ENCODE peak calls at places on chromosome 18, in ten cellular contexts. K, V, C, D, J, N, Z, F, A and B are unnamed samples.

GRCh38 chr18:5646739-5647138 is 102.9 kb upstream of the EPB41L3 start:
- DNase-seq in K (no peak), V (no peak), C (no peak), D (no peak), J (no peak), N (no peak), Z (no peak), F (no peak), A (no peak), B (no peak)

GRCh38 chr18:26429535-26429934 is 118.8 kb downstream of the KCTD1 start:
- DNase-seq in K (no peak), V (no peak), C (no peak), D (peak), J (peak), N (peak), Z (peak), F (peak), A (no peak), B (no peak)

GRCh38 chr18:76490701-76491171 is 4.3 kb downstream of the ZNF516 start:
- DNase-seq in K (peak), V (no peak), C (peak), D (no peak), J (no peak), N (peak), Z (peak), F (peak), A (peak), B (peak)

GRCh38 chr18:31102020-31102684 is at the start of gene DSC2:
- DNase-seq in K (peak), V (peak), C (peak), D (no peak), J (no peak), N (peak), Z (no peak), F (no peak), A (peak), B (peak)

GRCh38 chr18:79615091-79615490 is 64.5 kb upstream of the CTDP1 start:
- DNase-seq in K (no peak), V (no peak), C (peak), D (no peak), J (no peak), N (peak), Z (no peak), F (no peak), A (peak), B (no peak)

GRCh38 chr18:78642561-78643398 is 336.8 kb upstream of the SALL3 start:
- DNase-seq in K (no peak), V (no peak), C (no peak), D (no peak), J (no peak), N (no peak), Z (no peak), F (no peak), A (no peak), B (no peak)

GRCh38 chr18:24995738-24996137 is 356.2 kb downstream of the ZNF521 start:
- DNase-seq in K (no peak), V (no peak), C (no peak), D (peak), J (peak), N (no peak), Z (no peak), F (no peak), A (no peak), B (no peak)

GRCh38 chr18:61833387-61833786 is 59.4 kb downstream of the RNF152 start:
- DNase-seq in K (no peak), V (no peak), C (no peak), D (no peak), J (peak), N (no peak), Z (peak), F (peak), A (no peak), B (no peak)

GRCh38 chr18:69786427-69786826 is 161.2 kb downstream of the CD226 start:
- DNase-seq in K (no peak), V (no peak), C (no peak), D (no peak), J (no peak), N (no peak), Z (no peak), F (no peak), A (no peak), B (no peak)

GRCh38 chr18:6058941-6059340 is 163.6 kb upstream of the TMEM200C start:
- DNase-seq in K (no peak), V (peak), C (no peak), D (peak), J (peak), N (no peak), Z (peak), F (peak), A (no peak), B (no peak)

GRCh38 chr18:39589496-39589895 is 2023.9 kb upstream of the CELF4 start:
- DNase-seq in K (no peak), V (no peak), C (no peak), D (no peak), J (no peak), N (no peak), Z (no peak), F (no peak), A (no peak), B (no peak)

GRCh38 chr18:8480506-8481328 is 128.5 kb upstream of the RAB12 start:
- DNase-seq in K (peak), V (peak), C (no peak), D (peak), J (peak), N (peak), Z (peak), F (peak), A (no peak), B (peak)

GRCh38 chr18:51726614-51727013 is 529.1 kb upstream of the MEX3C start:
- DNase-seq in K (no peak), V (no peak), C (no peak), D (no peak), J (no peak), N (no peak), Z (no peak), F (no peak), A (no peak), B (no peak)

GRCh38 chr18:72409923-72410322 is 134.2 kb downstream of the CBLN2 start:
- DNase-seq in K (no peak), V (no peak), C (no peak), D (no peak), J (no peak), N (no peak), Z (no peak), F (no peak), A (no peak), B (no peak)

GRCh38 chr18:75207298-75208054 is 1.5 kb downstream of the PTGR3 start:
- DNase-seq in K (no peak), V (no peak), C (no peak), D (no peak), J (peak), N (no peak), Z (no peak), F (peak), A (no peak), B (no peak)

GRCh38 chr18:51193621-51194287 is 3.7 kb downstream of the MEX3C start:
- DNase-seq in K (no peak), V (no peak), C (no peak), D (no peak), J (peak), N (no peak), Z (no peak), F (peak), A (no peak), B (no peak)

GRCh38 chr18:50401334-50401733 is 26.5 kb downstream of the SKA1 start:
- DNase-seq in K (no peak), V (no peak), C (no peak), D (no peak), J (no peak), N (no peak), Z (no peak), F (no peak), A (no peak), B (no peak)

GRCh38 chr18:78542204-78542603 is 437.4 kb upstream of the SALL3 start:
- DNase-seq in K (peak), V (peak), C (no peak), D (no peak), J (no peak), N (no peak), Z (no peak), F (no peak), A (peak), B (no peak)

GRCh38 chr18:34767601-34768027 is 57.5 kb downstream of the DTNA start:
- DNase-seq in K (no peak), V (no peak), C (no peak), D (peak), J (peak), N (no peak), Z (peak), F (peak), A (no peak), B (no peak)

GRCh38 chr18:3150274-3150673 is 69.5 kb downstream of the MYOM1 start:
- DNase-seq in K (no peak), V (no peak), C (no peak), D (no peak), J (no peak), N (no peak), Z (no peak), F (no peak), A (no peak), B (no peak)

GRCh38 chr18:3150688-3151087 is 69.1 kb downstream of the MYOM1 start:
- DNase-seq in K (no peak), V (no peak), C (no peak), D (no peak), J (no peak), N (no peak), Z (no peak), F (no peak), A (no peak), B (no peak)

GRCh38 chr18:3152294-3152693 is 67.5 kb downstream of the MYOM1 start:
- DNase-seq in K (no peak), V (no peak), C (no peak), D (no peak), J (no peak), N (no peak), Z (no peak), F (no peak), A (no peak), B (no peak)

GRCh38 chr18:3153107-3153704 is 66.6 kb downstream of the MYOM1 start:
- DNase-seq in K (no peak), V (no peak), C (no peak), D (no peak), J (peak), N (no peak), Z (no peak), F (peak), A (no peak), B (no peak)

DNA sequence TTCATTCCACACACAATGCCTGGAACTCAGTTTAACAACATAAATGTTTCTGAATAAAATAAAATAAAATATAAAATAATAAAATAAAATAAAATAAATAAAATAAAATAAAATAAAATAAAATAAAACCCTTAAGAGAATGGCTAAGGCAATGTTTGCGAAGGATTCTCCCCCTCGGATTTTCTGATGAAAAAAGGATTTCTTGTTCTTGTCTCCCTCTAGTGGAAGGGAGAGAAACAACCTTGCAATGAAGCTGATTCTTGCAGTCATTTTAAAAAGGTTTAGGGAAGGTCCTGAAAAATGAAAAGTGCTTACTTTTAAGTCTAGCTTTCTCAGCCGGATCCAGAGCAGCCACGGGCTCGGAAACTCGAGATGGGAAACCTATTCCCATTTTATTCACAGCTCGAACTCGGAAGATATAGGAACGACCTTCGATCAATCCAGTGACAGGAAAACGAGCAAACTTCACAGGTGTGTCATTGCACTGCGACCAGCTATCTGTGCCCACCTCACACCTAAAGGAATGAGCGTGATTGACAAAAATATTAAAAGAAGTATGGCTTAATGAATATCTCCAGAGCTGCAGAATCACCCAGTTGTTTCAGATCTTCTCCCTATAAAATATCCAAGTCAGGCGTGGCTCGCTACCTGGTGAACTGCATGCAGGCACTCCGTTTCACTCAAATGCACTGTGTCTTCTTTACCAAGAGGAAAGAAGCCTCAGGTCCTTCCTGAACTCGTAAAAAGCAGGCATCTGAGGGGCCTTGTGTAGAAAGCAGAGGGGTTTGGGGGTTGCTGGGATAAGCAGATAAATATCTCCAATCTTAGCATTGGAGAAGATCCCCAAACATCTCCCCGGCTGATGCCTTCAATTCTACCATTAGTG is 68.1 kb downstream of the MYOM1 start:
- DNase-seq in K (no peak), V (no peak), C (no peak), D (no peak), J (peak), N (no peak), Z (no peak), F (peak), A (no peak), B (no peak)
- TF ChIP-seq CTCF in K (peak), V (peak), C (peak), D (peak), J (peak), N (peak), Z (peak), F (peak), A (peak), B (peak)

GRCh38 chr18:58619554-58619915 is 9.4 kb downstream of the ALPK2 start:
- DNase-seq in K (no peak), V (no peak), C (no peak), D (no peak), J (peak), N (no peak), Z (no peak), F (no peak), A (no peak), B (no peak)

GRCh38 chr18:58615150-58616132 is 13.4 kb downstream of the ALPK2 start:
- DNase-seq in K (peak), V (no peak), C (no peak), D (no peak), J (no peak), N (no peak), Z (no peak), F (no peak), A (no peak), B (no peak)

GRCh38 chr18:58616446-58616845 is 12.4 kb downstream of the ALPK2 start:
- DNase-seq in K (no peak), V (no peak), C (no peak), D (no peak), J (no peak), N (no peak), Z (no peak), F (no peak), A (no peak), B (no peak)

GRCh38 chr18:58624011-58624410 is 4.9 kb downstream of the ALPK2 start:
- DNase-seq in K (no peak), V (peak), C (no peak), D (no peak), J (no peak), N (no peak), Z (peak), F (no peak), A (no peak), B (no peak)

DNA sequence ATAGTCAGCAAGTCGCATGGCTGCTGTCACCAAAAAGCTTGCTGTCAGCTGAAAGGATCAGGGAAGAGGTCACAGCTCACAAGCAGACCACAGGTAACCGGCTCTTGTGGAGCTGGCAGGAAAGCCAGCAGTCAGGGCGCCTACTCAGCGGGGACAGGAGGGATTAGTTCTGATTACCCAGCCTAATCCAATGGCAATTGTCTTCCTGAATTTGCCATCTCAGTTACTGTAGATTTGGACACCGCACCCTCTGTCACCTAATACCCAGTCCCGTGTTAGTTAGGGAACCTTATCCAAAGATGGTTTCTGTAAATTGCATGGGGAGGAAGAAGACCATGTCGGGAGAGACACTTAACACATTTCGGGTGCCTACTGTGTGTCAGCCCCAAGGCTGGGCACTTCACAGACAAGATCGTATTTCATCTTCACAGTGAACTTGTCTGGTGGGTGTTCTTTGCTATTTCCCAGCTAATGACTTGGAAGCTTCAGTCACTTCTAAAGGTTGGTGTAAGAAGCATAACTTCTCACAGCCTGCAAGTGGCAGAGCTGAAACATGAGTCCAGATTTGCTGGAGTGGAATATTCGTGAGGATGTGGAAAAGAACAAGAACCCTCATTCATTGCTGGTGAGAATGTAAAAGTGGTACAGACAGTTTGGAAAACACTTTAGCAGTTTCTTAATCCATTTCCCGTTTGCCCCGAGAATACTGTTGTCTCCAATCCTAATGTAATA is 9.9 kb downstream of the ALPK2 start:
- DNase-seq in K (no peak), V (no peak), C (no peak), D (no peak), J (peak), N (peak), Z (no peak), F (no peak), A (no peak), B (no peak)
- H3K4me3 ChIP-seq in K (no peak), V (no peak), C (peak), D (no peak), J (no peak), N (peak), Z (no peak), F (no peak), A (no peak), B (no peak)

GRCh38 chr18:66495844-66496243 is 108.0 kb downstream of the CDH19 start:
- DNase-seq in K (peak), V (peak), C (peak), D (no peak), J (peak), N (peak), Z (peak), F (peak), A (peak), B (no peak)
- TF ChIP-seq CTCF in K (no peak), V (peak), C (peak), D (no peak), J (no peak), N (peak), Z (peak), F (peak), A (peak), B (no peak)

DNA sequence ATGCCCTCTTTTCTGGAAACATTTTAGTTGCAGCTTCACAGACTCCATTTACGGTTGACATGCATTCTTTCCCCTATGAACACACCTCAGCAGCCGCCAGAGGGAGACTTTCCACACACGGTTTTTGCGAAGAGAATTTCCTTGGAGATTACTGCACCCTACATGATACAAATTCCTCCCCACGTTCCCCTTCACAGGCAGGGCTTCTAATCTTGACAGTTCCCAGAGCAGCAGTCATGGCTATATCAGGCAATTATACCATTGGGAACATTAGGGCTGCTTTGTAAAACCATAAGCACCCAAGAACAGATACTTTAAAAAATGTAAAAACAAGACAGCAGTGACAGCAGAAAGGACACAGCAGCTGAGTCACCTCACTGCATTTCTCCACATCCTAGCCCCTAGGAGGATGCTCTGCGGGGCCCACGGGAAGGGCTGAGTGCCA is 253.8 kb downstream of the TGIF1 start:
- DNase-seq in K (peak), V (peak), C (peak), D (peak), J (peak), N (peak), Z (peak), F (peak), A (peak), B (peak)
- H3K4me3 ChIP-seq in K (no peak), V (no peak), C (no peak), D (no peak), J (no peak), N (no peak), Z (no peak), F (peak), A (no peak), B (no peak)

DNA sequence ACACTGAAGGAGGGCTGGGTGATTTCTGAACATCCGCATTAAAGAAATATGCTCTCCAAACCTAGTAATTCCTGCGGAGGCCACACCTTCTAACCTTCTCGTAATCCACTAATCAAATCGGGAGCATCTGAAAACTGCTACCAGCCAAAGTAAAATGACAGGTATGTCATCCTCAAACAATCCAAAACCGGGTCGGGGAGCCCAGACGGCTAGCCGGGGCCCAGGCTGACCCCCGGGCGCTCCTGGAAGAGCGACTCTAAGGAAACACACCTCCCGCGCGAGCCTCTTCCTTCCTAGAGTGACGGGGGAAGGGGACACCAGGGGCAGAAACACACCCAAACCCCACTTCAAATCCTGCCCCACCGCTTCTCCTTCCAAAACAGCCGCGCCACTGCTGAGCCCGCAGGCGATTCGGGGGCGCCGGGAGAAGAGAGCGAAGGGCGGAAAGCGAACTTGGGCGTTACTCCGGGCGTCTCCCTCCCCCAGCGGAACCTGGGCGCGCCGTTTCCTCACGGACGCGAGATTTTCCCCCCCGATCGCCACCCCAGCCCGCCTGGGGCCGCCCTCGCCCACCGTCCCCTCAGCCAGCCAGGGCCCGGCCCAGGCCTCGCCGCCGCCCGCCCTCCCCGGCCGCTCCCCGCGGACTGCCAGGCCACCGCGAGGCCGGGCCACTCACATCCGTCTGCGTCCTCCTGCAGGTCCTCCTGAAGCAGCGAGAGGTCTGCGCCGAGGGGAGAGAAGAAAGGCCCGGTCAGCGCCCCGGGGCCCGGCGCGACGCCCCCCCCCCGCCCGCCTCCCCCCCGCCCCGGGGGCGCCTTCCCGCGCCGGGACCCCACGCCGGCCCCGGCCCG is 584 bp downstream of the PPP4R1 start:
- DNase-seq in K (peak), V (peak), C (peak), D (no peak), J (peak), N (peak), Z (no peak), F (peak), A (peak), B (peak)
- TF ChIP-seq CTCF in K (no peak), V (no peak), C (no peak), D (no peak), J (no peak), N (no peak), Z (no peak), F (no peak), A (peak), B (no peak)

GRCh38 chr18:11040359-11040758 is 109.0 kb downstream of the PIEZO2 start:
- DNase-seq in K (no peak), V (no peak), C (no peak), D (no peak), J (no peak), N (no peak), Z (no peak), F (no peak), A (no peak), B (no peak)
- H3K4me3 ChIP-seq in K (no peak), V (no peak), C (no peak), D (no peak), J (no peak), N (no peak), Z (no peak), F (no peak), A (no peak), B (no peak)